ENCODE peak calls at places on chromosomes 3 and 15, in nine cellular contexts. One of them, this sample, is unnamed.

GRCh38 chr3:143142354-143142753 is 22.8 kb downstream of the CHST2 start:
- DNase-seq in left ventricle myocardium inferior: no peak
- DNase-seq in GM10248: no peak
- DNase-seq in astrocyte of the spinal cord: no peak
- DNase-seq in HFFc6: no peak
- DNase-seq in AG10803: no peak
- DNase-seq in HFF-Myc: no peak
- DNase-seq in HCT116: no peak
- DNase-seq in psoas muscle: no peak
- DNase-seq in this sample: no peak

GRCh38 chr3:14664170-14664569 is 10.8 kb upstream of the C3orf20 start:
- DNase-seq in HFF-Myc: no peak
- DNase-seq in astrocyte of the spinal cord: no peak
- DNase-seq in HCT116: no peak
- DNase-seq in GM10248: no peak
- DNase-seq in AG10803: no peak
- DNase-seq in left ventricle myocardium inferior: no peak
- DNase-seq in psoas muscle: no peak
- DNase-seq in HFFc6: no peak
- DNase-seq in this sample: no peak

GRCh38 chr15:85141601-85142185 is 160.0 kb downstream of the PDE8A start:
- DNase-seq in astrocyte of the spinal cord: peak
- DNase-seq in AG10803: peak
- DNase-seq in HFF-Myc: peak
- DNase-seq in psoas muscle: no peak
- DNase-seq in GM10248: no peak
- DNase-seq in HCT116: no peak
- DNase-seq in left ventricle myocardium inferior: no peak
- DNase-seq in HFFc6: no peak
- DNase-seq in this sample: no peak

GRCh38 chr3:134666466-134666865 is 15.6 kb upstream of the KY start:
- DNase-seq in psoas muscle: no peak
- DNase-seq in left ventricle myocardium inferior: no peak
- DNase-seq in HCT116: no peak
- DNase-seq in AG10803: peak
- DNase-seq in HFFc6: peak
- DNase-seq in GM10248: no peak
- DNase-seq in astrocyte of the spinal cord: peak
- DNase-seq in HFF-Myc: no peak
- DNase-seq in this sample: no peak

GRCh38 chr3:56796996-56797395 is 4.8 kb downstream of the ARHGEF3 start:
- DNase-seq in AG10803: no peak
- DNase-seq in HFFc6: no peak
- DNase-seq in astrocyte of the spinal cord: no peak
- DNase-seq in HCT116: no peak
- DNase-seq in left ventricle myocardium inferior: no peak
- DNase-seq in GM10248: no peak
- DNase-seq in HFF-Myc: no peak
- DNase-seq in psoas muscle: no peak
- DNase-seq in this sample: no peak

GRCh38 chr3:60178931-60179653 is 1072.2 kb downstream of the FHIT start:
- DNase-seq in AG10803: peak
- DNase-seq in GM10248: no peak
- DNase-seq in astrocyte of the spinal cord: no peak
- DNase-seq in HCT116: no peak
- DNase-seq in left ventricle myocardium inferior: no peak
- DNase-seq in HFFc6: no peak
- DNase-seq in HFF-Myc: no peak
- DNase-seq in psoas muscle: no peak
- DNase-seq in this sample: no peak

GRCh38 chr3:140771030-140771677 is 93.3 kb downstream of the TRIM42 start:
- DNase-seq in HCT116: no peak
- DNase-seq in HFFc6: no peak
- DNase-seq in psoas muscle: no peak
- DNase-seq in left ventricle myocardium inferior: no peak
- DNase-seq in HFF-Myc: no peak
- DNase-seq in GM10248: no peak
- DNase-seq in AG10803: no peak
- DNase-seq in astrocyte of the spinal cord: no peak
- DNase-seq in this sample: no peak

GRCh38 chr3:179956416-179956830 is 80.3 kb downstream of the PEX5L start:
- DNase-seq in astrocyte of the spinal cord: peak
- DNase-seq in HFFc6: no peak
- DNase-seq in HCT116: no peak
- DNase-seq in left ventricle myocardium inferior: no peak
- DNase-seq in HFF-Myc: no peak
- DNase-seq in AG10803: no peak
- DNase-seq in GM10248: peak
- DNase-seq in psoas muscle: no peak
- DNase-seq in this sample: no peak

GRCh38 chr15:28901587-28901980 is 15.8 kb downstream of the APBA2 start:
- DNase-seq in AG10803: no peak
- DNase-seq in GM10248: no peak
- DNase-seq in HCT116: no peak
- DNase-seq in HFF-Myc: no peak
- DNase-seq in left ventricle myocardium inferior: no peak
- DNase-seq in astrocyte of the spinal cord: no peak
- DNase-seq in psoas muscle: no peak
- DNase-seq in HFFc6: no peak
- DNase-seq in this sample: no peak

GRCh38 chr15:28903555-28903954 is 17.8 kb downstream of the APBA2 start:
- DNase-seq in HFFc6: no peak
- DNase-seq in left ventricle myocardium inferior: no peak
- DNase-seq in astrocyte of the spinal cord: no peak
- DNase-seq in AG10803: no peak
- DNase-seq in HFF-Myc: no peak
- DNase-seq in psoas muscle: no peak
- DNase-seq in GM10248: no peak
- DNase-seq in HCT116: no peak
- DNase-seq in this sample: no peak

GRCh38 chr15:28900892-28901586 is 15.3 kb downstream of the APBA2 start:
- DNase-seq in astrocyte of the spinal cord: no peak
- DNase-seq in AG10803: no peak
- DNase-seq in HFF-Myc: no peak
- DNase-seq in HCT116: no peak
- DNase-seq in left ventricle myocardium inferior: no peak
- DNase-seq in psoas muscle: no peak
- DNase-seq in HFFc6: no peak
- DNase-seq in GM10248: no peak
- DNase-seq in this sample: no peak

GRCh38 chr15:28902856-28903255 is 17.1 kb downstream of the APBA2 start:
- DNase-seq in HFF-Myc: no peak
- DNase-seq in AG10803: no peak
- DNase-seq in HCT116: no peak
- DNase-seq in HFFc6: no peak
- DNase-seq in left ventricle myocardium inferior: no peak
- DNase-seq in GM10248: no peak
- DNase-seq in psoas muscle: no peak
- DNase-seq in astrocyte of the spinal cord: no peak
- DNase-seq in this sample: no peak

DNA sequence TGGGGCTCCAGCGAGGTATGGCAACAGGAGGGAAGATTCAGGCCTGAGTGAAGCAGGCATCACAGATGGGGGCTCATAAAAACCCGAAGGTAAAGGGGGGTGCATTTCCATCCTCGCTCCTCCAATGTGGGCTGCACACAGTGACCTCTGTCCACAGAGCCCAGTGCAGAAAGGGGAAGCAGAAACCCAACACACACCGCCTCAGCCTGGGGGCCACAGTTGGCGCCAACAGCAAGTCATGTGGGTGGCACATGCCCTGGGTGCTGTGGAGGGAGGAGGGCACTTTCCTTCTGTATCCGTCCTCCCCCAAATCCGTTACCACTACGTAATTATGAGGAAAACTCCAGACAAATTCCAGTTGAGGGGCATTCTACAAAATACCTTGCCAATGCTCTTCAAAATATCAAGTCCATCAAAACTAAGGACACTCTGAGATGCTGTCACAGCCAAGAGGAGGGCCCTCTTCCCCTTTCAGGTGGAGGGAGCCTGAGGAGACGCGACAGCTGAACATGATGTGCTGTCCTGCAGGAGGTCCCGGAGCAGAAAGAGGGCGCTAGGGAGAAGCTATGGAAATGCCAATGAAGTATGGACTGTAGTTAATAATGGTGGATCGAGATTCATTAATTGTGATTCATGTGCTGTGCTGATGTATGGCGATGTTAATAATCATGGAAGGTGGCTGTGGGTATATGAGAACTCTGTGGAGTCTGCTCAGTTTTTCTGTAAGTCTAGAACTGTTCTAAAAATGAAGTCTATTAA is 16.4 kb downstream of the APBA2 start:
- DNase-seq in HCT116: no peak
- DNase-seq in AG10803: no peak
- DNase-seq in GM10248: no peak
- DNase-seq in left ventricle myocardium inferior: no peak
- DNase-seq in psoas muscle: no peak
- DNase-seq in HFFc6: no peak
- DNase-seq in HFF-Myc: no peak
- DNase-seq in astrocyte of the spinal cord: no peak
- DNase-seq in this sample: no peak
- TF ChIP-seq CTCF in HCT116: no peak
- TF ChIP-seq CTCF in AG10803: no peak
- TF ChIP-seq CTCF in GM10248: no peak
- TF ChIP-seq CTCF in left ventricle myocardium inferior: no peak
- TF ChIP-seq CTCF in psoas muscle: no peak
- TF ChIP-seq CTCF in HFFc6: peak
- TF ChIP-seq CTCF in HFF-Myc: peak
- TF ChIP-seq CTCF in astrocyte of the spinal cord: no peak
- TF ChIP-seq CTCF in this sample: no peak

DNA sequence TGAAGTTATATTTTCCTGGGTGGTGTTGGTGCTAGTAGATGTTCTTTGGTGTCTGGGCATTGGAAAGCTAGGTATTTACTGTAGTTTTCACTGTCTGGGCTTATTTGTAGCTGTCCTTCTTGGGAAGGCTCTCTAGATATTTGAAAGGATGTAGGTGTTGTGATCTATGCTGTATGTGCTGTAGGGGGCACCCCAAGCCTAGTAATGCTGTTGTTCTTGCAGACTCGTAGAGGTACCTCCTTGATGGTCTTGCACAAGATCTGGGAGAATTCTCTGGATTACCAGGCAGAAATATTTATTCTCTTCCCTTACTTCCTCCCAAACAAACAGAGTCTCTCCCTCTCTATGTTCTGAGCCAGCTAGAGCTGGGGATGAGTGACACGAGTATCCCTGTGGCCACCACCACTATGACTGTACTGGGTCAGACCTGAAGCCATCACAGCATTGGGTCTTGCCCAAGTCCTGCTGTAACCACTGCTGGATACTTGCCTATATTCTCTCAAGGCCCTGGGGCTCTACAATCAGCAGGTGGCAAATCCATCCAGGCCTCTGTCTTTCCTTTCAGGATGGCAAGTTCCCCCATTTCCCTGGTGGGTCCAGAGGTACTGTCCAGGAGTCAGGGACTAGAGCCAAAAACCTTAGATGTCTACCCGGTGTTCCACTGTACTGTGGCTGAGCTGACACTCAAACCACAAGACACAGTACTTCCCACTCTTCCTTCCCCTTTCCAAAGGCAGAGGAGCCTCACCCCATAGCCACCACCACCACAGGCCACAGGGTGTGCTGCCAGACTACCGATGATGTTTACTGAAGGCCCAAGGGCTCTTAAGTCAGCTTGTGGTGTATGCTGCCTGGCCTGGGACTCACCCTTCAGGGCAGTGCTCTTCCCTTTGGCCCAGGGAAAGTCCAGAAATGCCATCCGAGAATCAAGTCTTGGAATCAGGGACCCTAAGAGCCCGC is 195.2 kb upstream of the DPPA4 start:
- DNase-seq in astrocyte of the spinal cord: peak
- DNase-seq in HFFc6: peak
- DNase-seq in left ventricle myocardium inferior: no peak
- DNase-seq in AG10803: peak
- DNase-seq in HFF-Myc: peak
- DNase-seq in psoas muscle: no peak
- DNase-seq in GM10248: no peak
- DNase-seq in HCT116: peak
- DNase-seq in this sample: peak
- TF ChIP-seq CTCF in astrocyte of the spinal cord: peak
- TF ChIP-seq CTCF in HFFc6: peak
- TF ChIP-seq CTCF in left ventricle myocardium inferior: peak
- TF ChIP-seq CTCF in AG10803: peak
- TF ChIP-seq CTCF in HFF-Myc: peak
- TF ChIP-seq CTCF in psoas muscle: no peak
- TF ChIP-seq CTCF in GM10248: peak
- TF ChIP-seq CTCF in HCT116: peak
- TF ChIP-seq CTCF in this sample: peak

GRCh38 chr3:194369522-194370279 is at the start of gene LRRC15:
- DNase-seq in HCT116: no peak
- DNase-seq in AG10803: peak
- DNase-seq in GM10248: no peak
- DNase-seq in HFFc6: peak
- DNase-seq in astrocyte of the spinal cord: peak
- DNase-seq in HFF-Myc: no peak
- DNase-seq in psoas muscle: no peak
- DNase-seq in left ventricle myocardium inferior: no peak
- DNase-seq in this sample: no peak
- TF ChIP-seq CTCF in HCT116: no peak
- TF ChIP-seq CTCF in AG10803: peak
- TF ChIP-seq CTCF in GM10248: no peak
- TF ChIP-seq CTCF in HFFc6: no peak
- TF ChIP-seq CTCF in astrocyte of the spinal cord: no peak
- TF ChIP-seq CTCF in HFF-Myc: no peak
- TF ChIP-seq CTCF in psoas muscle: no peak
- TF ChIP-seq CTCF in left ventricle myocardium inferior: no peak
- TF ChIP-seq CTCF in this sample: peak

GRCh38 chr3:71191031-71191482 is 392.5 kb downstream of the FOXP1 start:
- DNase-seq in HFFc6: no peak
- DNase-seq in psoas muscle: no peak
- DNase-seq in left ventricle myocardium inferior: no peak
- DNase-seq in GM10248: no peak
- DNase-seq in HCT116: no peak
- DNase-seq in astrocyte of the spinal cord: no peak
- DNase-seq in HFF-Myc: no peak
- DNase-seq in AG10803: no peak
- DNase-seq in this sample: no peak

GRCh38 chr3:71194785-71195184 is 388.7 kb downstream of the FOXP1 start:
- DNase-seq in HFF-Myc: no peak
- DNase-seq in GM10248: no peak
- DNase-seq in psoas muscle: no peak
- DNase-seq in HFFc6: no peak
- DNase-seq in AG10803: no peak
- DNase-seq in HCT116: no peak
- DNase-seq in astrocyte of the spinal cord: no peak
- DNase-seq in left ventricle myocardium inferior: no peak
- DNase-seq in this sample: no peak

GRCh38 chr3:71197841-71198565 is 385.5 kb downstream of the FOXP1 start:
- DNase-seq in astrocyte of the spinal cord: no peak
- DNase-seq in AG10803: no peak
- DNase-seq in HFFc6: no peak
- DNase-seq in left ventricle myocardium inferior: no peak
- DNase-seq in psoas muscle: no peak
- DNase-seq in HCT116: no peak
- DNase-seq in GM10248: no peak
- DNase-seq in HFF-Myc: no peak
- DNase-seq in this sample: no peak

DNA sequence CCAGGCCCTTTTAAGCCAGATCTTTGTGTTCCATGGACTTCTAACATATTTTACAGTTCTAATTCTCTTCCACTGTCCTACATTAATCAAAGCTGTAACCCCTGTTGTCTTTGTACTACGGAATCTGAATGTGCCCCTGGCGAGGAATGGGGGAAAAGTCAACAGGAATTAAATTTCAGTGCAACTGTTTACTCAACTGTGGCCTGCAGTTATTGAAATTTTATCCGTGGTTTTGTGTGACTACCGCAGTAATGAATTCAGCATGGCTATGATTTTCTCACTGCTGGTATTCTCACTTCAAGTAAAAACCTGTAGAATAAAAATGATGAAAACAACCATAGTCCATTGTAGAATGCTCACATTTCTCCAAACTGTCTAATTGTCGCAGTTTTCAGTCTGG is 388.0 kb downstream of the FOXP1 start:
- DNase-seq in astrocyte of the spinal cord: peak
- DNase-seq in HFFc6: peak
- DNase-seq in left ventricle myocardium inferior: no peak
- DNase-seq in psoas muscle: no peak
- DNase-seq in HFF-Myc: peak
- DNase-seq in GM10248: no peak
- DNase-seq in HCT116: no peak
- DNase-seq in AG10803: peak
- DNase-seq in this sample: peak
- TF ChIP-seq CTCF in astrocyte of the spinal cord: no peak
- TF ChIP-seq CTCF in HFFc6: no peak
- TF ChIP-seq CTCF in left ventricle myocardium inferior: no peak
- TF ChIP-seq CTCF in psoas muscle: no peak
- TF ChIP-seq CTCF in HFF-Myc: no peak
- TF ChIP-seq CTCF in GM10248: no peak
- TF ChIP-seq CTCF in HCT116: no peak
- TF ChIP-seq CTCF in AG10803: no peak
- TF ChIP-seq CTCF in this sample: no peak